ENCODE peak calls at places on chromosomes 4 and X, in nine cellular contexts. S, C, A, Y, W, D, O, G and T are unnamed samples.

GRCh38 chr4:127236875-127237274 is 395.9 kb upstream of the INTU start:
- DNase-seq in S (no peak), C (no peak), A (no peak), Y (no peak), W (no peak), D (peak; percentile 86), O (peak; percentile 66), G (no peak), T (no peak)

GRCh38 chrX:135931644-135932487 is 38.4 kb downstream of the SAGE1 start:
- DNase-seq in S (peak; percentile 13), C (peak; percentile 59), A (peak; percentile 28), Y (peak; percentile 64), W (peak; percentile 45), D (peak; percentile 27), O (no peak), G (peak; percentile 45), T (peak; percentile 46)

GRCh38 chr4:26687728-26688127 is 103.8 kb downstream of the TBC1D19 start:
- DNase-seq in S (no peak), C (no peak), A (no peak), Y (peak; percentile 72), W (peak; percentile 74), D (peak; percentile 96), O (peak; percentile 70), G (peak; percentile 90), T (peak; percentile 47)

GRCh38 chr4:173076903-173077629 is 91.5 kb upstream of the GALNT7 start:
- DNase-seq in S (no peak), C (no peak), A (no peak), Y (peak; percentile 7), W (no peak), D (no peak), O (no peak), G (peak; percentile 26), T (peak; percentile 60)

GRCh38 chrX:1249101-1249887 is 19.3 kb upstream of the CSF2RA start:
- DNase-seq in S (peak; percentile 42), C (peak; percentile 82), A (no peak), Y (peak; percentile 29), W (no peak), D (peak; percentile 19), O (no peak), G (peak; percentile 7), T (peak; percentile 5)

GRCh38 chr4:100913685-100914084 is 395.9 kb upstream of the EMCN start:
- DNase-seq in S (no peak), C (no peak), A (no peak), Y (no peak), W (no peak), D (no peak), O (no peak), G (no peak), T (no peak)

GRCh38 chrX:71251456-71251973 is 2.4 kb downstream of the ZMYM3 start:
- DNase-seq in S (no peak), C (no peak), A (no peak), Y (no peak), W (no peak), D (no peak), O (no peak), G (peak; percentile 16), T (no peak)

GRCh38 chrX:111363741-111364140 is 48.3 kb downstream of the DCX start:
- DNase-seq in S (no peak), C (no peak), A (no peak), Y (no peak), W (no peak), D (no peak), O (no peak), G (no peak), T (no peak)

GRCh38 chr4:82756061-82756460 is 42.5 kb downstream of the SCD5 start:
- DNase-seq in S (no peak), C (no peak), A (no peak), Y (no peak), W (no peak), D (no peak), O (no peak), G (no peak), T (no peak)

GRCh38 chr4:140567722-140568121 is 1.0 kb downstream of the UCP1 start:
- DNase-seq in S (no peak), C (peak; percentile 59), A (peak; percentile 15), Y (no peak), W (peak; percentile 4), D (no peak), O (no peak), G (peak; percentile 4), T (peak; percentile 24)

GRCh38 chr4:110988741-110989140 is 365.9 kb upstream of the PITX2 start:
- DNase-seq in S (no peak), C (peak; percentile 2), A (no peak), Y (no peak), W (no peak), D (no peak), O (no peak), G (no peak), T (no peak)

GRCh38 chrX:106203315-106203714 is 35.2 kb downstream of the PWWP3B start:
- DNase-seq in S (no peak), C (no peak), A (no peak), Y (peak; percentile 67), W (peak; percentile 11), D (no peak), O (no peak), G (no peak), T (peak; percentile 30)

GRCh38 chr4:124061413-124061812 is 651.1 kb downstream of the ANKRD50 start:
- DNase-seq in S (no peak), C (no peak), A (no peak), Y (peak; percentile 15), W (peak; percentile 89), D (peak; percentile 80), O (no peak), G (peak; percentile 79), T (no peak)

GRCh38 chr4:169741569-169741968 is 16.2 kb downstream of the HPF1 start:
- DNase-seq in S (no peak), C (no peak), A (no peak), Y (peak; percentile 3), W (no peak), D (no peak), O (no peak), G (no peak), T (peak; percentile 68)

DNA sequence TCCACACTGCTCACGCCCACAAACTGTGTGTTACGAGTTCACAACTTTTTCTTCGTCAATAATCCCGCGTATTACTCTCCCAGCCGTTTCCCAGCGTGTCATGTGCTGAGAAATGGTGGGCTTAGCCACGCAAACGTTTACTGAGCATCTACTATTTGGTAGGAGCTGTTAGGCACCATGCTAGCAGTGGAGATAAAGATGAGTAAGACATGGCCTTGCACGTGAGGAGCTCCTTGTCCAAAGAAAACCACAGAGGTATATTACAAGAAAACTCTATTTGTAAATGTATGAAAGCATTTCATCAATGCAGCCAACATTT is 821 bp upstream of the TMEM128 start:
- DNase-seq in S (no peak), C (no peak), A (no peak), Y (no peak), W (no peak), D (peak; percentile 35), O (no peak), G (peak; percentile 36), T (no peak)
- TF ChIP-seq CTCF in S (no peak), C (no peak), A (no peak), Y (no peak), W (no peak), D (no peak), O (no peak), G (no peak), T (no peak)

DNA sequence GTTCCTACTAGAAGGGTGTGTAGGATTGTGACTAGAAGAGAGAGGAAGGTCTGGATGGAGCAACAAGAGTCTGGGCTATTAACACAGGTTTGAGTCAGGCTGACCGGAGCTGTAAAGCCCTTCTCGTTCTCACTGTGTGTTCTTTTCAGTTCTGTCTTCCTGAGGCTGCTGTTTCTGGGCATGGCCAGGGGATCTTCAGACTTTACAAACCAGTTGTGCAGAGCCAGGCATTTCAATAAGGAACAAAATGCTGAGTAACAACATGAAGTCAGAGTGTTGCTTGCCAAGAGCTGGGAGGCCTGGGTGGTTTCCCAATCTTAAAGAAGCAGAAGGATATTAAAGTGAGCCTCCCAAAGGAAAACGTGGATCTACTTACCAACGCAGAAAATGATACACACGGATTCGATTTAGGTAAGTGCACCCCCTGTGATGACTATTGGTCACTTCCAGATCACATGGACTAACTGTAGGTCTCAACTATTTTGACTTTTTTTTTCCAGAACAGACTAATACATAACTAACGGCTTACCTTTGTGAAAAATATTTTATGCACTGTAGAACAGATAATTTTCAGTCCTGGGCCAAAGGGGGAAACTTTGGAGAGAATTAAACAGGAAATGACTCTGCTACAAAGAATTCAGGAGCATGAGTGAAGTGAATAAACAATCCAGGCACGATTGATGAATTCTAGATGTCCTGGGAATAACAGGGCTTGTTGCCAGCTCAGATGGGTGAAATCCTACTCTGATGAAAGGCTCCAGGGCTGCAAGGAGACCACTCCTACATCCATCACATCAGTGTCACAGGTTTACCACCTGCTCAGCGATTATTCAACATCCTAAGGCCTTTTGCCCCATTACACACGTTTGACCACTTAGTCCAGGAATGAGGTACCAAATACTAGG is 94.5 kb downstream of the ANXA3 start:
- DNase-seq in S (peak; percentile 44), C (no peak), A (no peak), Y (peak; percentile 91), W (peak; percentile 97), D (peak; percentile 97), O (peak; percentile 85), G (peak; percentile 95), T (peak; percentile 97)
- TF ChIP-seq CTCF in S (no peak), C (no peak), A (no peak), Y (no peak), W (no peak), D (no peak), O (no peak), G (no peak), T (no peak)

DNA sequence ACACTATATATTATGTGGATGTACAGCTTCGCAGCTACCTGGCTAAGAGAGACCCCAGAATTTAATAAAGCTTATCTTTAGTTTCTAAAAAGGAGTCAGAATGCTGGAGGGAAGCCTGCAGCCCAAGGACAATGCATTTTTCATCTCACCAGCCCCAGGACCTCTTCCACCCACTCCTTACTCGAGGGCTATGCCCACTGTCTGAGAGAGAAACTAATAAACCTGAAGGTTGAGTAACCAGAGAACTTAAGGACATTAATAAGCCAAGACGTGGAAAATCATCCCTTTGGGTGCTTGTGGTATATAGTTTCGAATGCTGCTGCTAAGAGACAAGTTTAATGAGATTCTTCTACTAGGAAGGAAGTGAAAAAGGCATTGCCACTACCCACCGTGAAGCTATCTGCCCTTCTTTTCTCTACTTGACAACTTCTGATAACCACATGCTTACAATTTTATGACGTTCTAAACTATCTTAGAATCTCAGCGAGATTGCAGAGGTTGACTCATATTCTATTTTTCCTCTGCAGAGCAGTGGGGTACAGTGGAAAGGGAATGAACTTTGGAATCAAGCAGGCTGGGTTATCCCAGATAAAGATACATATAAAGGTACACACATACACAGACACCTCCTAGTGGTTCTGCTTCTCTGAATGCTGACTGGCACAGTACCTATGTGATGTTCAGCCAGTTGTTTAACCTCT is 3.3 kb downstream of the RELL1 start:
- DNase-seq in S (no peak), C (no peak), A (no peak), Y (no peak), W (no peak), D (no peak), O (no peak), G (peak; percentile 32), T (peak; percentile 17)
- TF ChIP-seq CTCF in S (no peak), C (peak; percentile 6), A (no peak), Y (peak; percentile 17), W (peak; percentile 15), D (no peak), O (no peak), G (peak; percentile 34), T (no peak)

DNA sequence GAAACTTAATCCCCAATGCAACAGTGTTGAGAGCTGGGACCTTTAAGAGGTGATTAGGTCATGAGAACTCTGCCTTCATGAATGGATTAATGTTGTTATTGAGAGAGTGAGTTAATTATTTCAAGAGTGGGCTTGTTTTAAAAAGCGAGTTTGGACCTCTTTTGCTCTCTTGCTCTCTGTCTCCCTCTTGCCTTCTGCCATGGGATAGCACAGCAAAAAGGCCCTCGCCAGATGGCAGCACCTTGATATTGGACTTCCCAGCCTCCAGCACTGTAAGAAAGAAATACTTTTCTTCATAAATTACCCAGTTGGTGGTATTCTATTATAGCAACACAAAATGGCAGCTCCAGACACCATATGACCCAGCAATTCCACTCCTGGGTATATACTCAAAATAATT is 7.0 kb upstream of the ATP6AP2 start:
- DNase-seq in S (no peak), C (no peak), A (no peak), Y (peak; percentile 50), W (peak; percentile 17), D (peak; percentile 3), O (no peak), G (peak; percentile 44), T (peak; percentile 36)
- TF ChIP-seq CTCF in S (no peak), C (peak; percentile 59), A (peak; percentile 36), Y (peak; percentile 81), W (peak; percentile 65), D (peak; percentile 65), O (peak; percentile 56), G (peak; percentile 77), T (peak; percentile 65)